ENCODE peak calls at places on chromosome 18, in four cellular contexts. A, Z, E and F are unnamed samples.
A peak's percentile ranks its signal among the peaks of the same experiment; 100 is the strongest.

GRCh38 chr18:79749251-79750191 is 48.2 kb upstream of the KCNG2 start:
- DNase-seq in E (no peak), Z (no peak), A (no peak), F (no peak)

GRCh38 chr18:6096747-6097146 is 201.4 kb upstream of the TMEM200C start:
- DNase-seq in E (no peak), Z (no peak), A (no peak), F (no peak)

GRCh38 chr18:43073771-43074170 is 41.7 kb downstream of the RIT2 start:
- DNase-seq in Z (no peak), A (no peak), E (no peak), F (no peak)

GRCh38 chr18:37720706-37721105 is 155.1 kb upstream of the CELF4 start:
- DNase-seq in E (no peak), A (no peak), Z (no peak), F (no peak)

GRCh38 chr18:78240091-78240490 is 739.5 kb upstream of the SALL3 start:
- DNase-seq in E (no peak), Z (no peak), A (no peak), F (no peak)

GRCh38 chr18:55910328-55910727 is 322.3 kb upstream of the TCF4 start:
- DNase-seq in E (no peak), Z (no peak), A (no peak), F (no peak)

GRCh38 chr18:36589857-36590543 is 238.8 kb downstream of the TPGS2 start:
- DNase-seq in A (no peak), Z (no peak), E (peak; percentile 52), F (no peak)

GRCh38 chr18:24013061-24013460 is 1.5 kb upstream of the TTC39C start:
- DNase-seq in Z (no peak), A (no peak), E (no peak), F (no peak)

GRCh38 chr18:55786651-55787272 is 198.8 kb upstream of the TCF4 start:
- DNase-seq in E (no peak), A (no peak), Z (no peak), F (peak; percentile 32)

GRCh38 chr18:30613467-30613801 is 429.1 kb downstream of the DSC3 start:
- DNase-seq in A (no peak), E (no peak), Z (no peak), F (no peak)

GRCh38 chr18:31634331-31634713 is 42.6 kb downstream of the TTR start:
- DNase-seq in E (no peak), A (no peak), Z (peak; percentile 13), F (no peak)

GRCh38 chr18:79819064-79819725 is 21.5 kb downstream of the KCNG2 start:
- DNase-seq in Z (no peak), A (no peak), E (no peak), F (no peak)

GRCh38 chr18:72697706-72698105 is 153.6 kb upstream of the CBLN2 start:
- DNase-seq in E (no peak), A (no peak), Z (no peak), F (no peak)

GRCh38 chr18:76098728-76099514 is 396.1 kb downstream of the ZNF516 start:
- DNase-seq in A (no peak), E (no peak), Z (no peak), F (no peak)

GRCh38 chr18:58953627-58954026 is 89.0 kb downstream of the ZNF532 start:
- DNase-seq in E (no peak), Z (no peak), A (no peak), F (no peak)

GRCh38 chr18:74204543-74205152 is 56.3 kb downstream of the TIMM21 start:
- DNase-seq in A (no peak), Z (no peak), E (no peak), F (no peak)

GRCh38 chr18:78562446-78563020 is 417.1 kb upstream of the SALL3 start:
- DNase-seq in A (no peak), E (no peak), Z (no peak), F (no peak)

GRCh38 chr18:2526320-2526719 is 45.0 kb downstream of the METTL4 start:
- DNase-seq in E (no peak), Z (no peak), A (no peak), F (no peak)

GRCh38 chr18:22034276-22034675 is 135.1 kb upstream of the GATA6 start:
- DNase-seq in Z (no peak), E (no peak), A (no peak), F (no peak)

GRCh38 chr18:44134447-44134846 is 546.2 kb upstream of the SETBP1 start:
- DNase-seq in E (no peak), Z (no peak), A (no peak), F (no peak)

GRCh38 chr18:22709288-22710060 is 223.7 kb upstream of the RBBP8 start:
- DNase-seq in E (no peak), Z (no peak), A (no peak), F (peak; percentile 59)

DNA sequence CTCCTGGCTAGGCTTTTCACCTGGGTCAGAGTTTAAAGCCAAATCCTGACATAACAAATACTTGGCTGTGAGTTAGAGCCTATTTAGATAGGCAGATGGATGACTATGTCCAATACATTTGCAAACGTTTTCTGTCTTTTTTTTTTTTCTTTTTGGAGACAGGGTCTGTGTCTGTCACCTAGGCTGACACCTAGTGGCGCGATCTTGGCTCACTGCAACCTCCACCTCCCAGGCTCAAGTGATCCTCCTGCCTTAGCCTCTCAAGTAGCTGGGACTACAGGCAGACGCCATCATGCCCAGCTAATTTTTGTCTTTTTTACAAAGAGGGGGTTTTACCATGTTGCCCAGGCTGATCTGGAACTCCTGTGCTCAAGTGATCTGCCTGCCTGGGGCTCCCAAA is 124.8 kb downstream of the DYM start:
- DNase-seq in Z (no peak), E (no peak), A (no peak), F (no peak)
- TF ChIP-seq CTCF in Z (no peak), E (peak; percentile 45), A (no peak), F (peak; percentile 12)

DNA sequence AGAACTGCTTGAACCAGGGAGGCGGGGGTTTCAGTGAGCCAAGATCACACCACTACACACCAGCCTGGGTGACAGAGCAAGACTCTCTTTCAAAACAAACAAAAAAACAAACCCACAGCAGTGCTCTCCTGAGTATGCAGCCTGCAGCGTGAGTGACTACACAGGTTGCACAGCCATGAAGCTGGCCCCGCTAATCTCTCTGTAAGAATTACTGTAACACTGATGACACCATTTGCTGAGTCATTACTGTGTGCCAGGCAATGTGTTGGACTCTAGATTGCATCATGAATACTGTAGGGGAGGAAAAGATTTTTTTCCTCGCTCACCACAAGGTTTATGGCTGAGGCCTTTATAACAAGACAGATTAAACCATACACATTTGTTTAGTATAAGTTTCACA is 118.6 kb upstream of the ATP8B1 start:
- DNase-seq in A (no peak), E (peak; percentile 7), Z (no peak), F (no peak)
- TF ChIP-seq CTCF in A (no peak), E (no peak), Z (no peak), F (no peak)

GRCh38 chr18:34942975-34943374 is 98.2 kb upstream of the MAPRE2 start:
- DNase-seq in A (no peak), Z (no peak), E (no peak), F (no peak)
- TF ChIP-seq CTCF in A (no peak), Z (no peak), E (no peak), F (no peak)

DNA sequence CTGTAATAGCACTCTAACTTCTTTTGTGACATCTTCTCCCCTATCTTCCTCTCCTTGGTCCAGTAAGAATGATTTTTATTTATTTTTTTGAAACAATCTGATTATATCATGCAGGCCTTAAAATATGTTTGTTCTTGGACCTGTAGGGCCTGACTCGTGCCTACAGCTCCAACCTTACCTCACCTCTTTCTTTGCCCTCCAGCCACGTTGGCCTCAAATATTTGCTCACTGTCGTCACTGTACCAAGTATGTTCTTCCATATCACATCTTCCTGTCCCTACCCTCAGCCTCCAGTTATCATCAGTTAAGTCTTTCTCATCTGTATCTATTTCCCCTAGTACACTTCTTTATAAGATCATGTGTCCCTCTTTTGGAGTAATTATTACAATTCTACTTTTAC is 125.5 kb downstream of the CDH7 start:
- DNase-seq in E (no peak), A (no peak), Z (no peak), F (no peak)
- TF ChIP-seq CTCF in E (no peak), A (no peak), Z (no peak), F (no peak)